ENCODE peak calls at places on chromosome 20, in seven cellular contexts. Y, U, A, N, M, H and I are unnamed samples.

GRCh38 chr20:52801628-52802006 is 170.5 kb upstream of the TSHZ2 start:
- DNase-seq in M (no peak), N (no peak), U (no peak), H (no peak), A (no peak), Y (no peak), I (no peak)

GRCh38 chr20:62704341-62704948 is 4.2 kb upstream of the NTSR1 start:
- DNase-seq in Y (no peak), H (no peak), U (no peak), N (peak; percentile 97), M (no peak), A (peak; percentile 79), I (no peak)

GRCh38 chr20:16472045-16472872 is 101.0 kb downstream of the KIF16B start:
- DNase-seq in U (no peak), M (no peak), N (peak; percentile 6), Y (no peak), A (no peak), H (no peak), I (no peak)

GRCh38 chr20:31835554-31835953 is 9.8 kb downstream of the FOXS1 start:
- DNase-seq in Y (no peak), M (no peak), U (no peak), H (no peak), N (no peak), A (no peak), I (no peak)

GRCh38 chr20:10466325-10466724 is 31.2 kb downstream of the SLX4IP start:
- DNase-seq in N (no peak), A (no peak), U (peak; percentile 14), Y (peak; percentile 87), H (no peak), M (no peak), I (no peak)

GRCh38 chr20:37319120-37319717 is 26.7 kb upstream of the SRC start:
- DNase-seq in H (no peak), A (no peak), U (no peak), M (no peak), Y (peak; percentile 72), N (no peak), I (no peak)

GRCh38 chr20:21026951-21027350 is 79.2 kb downstream of the LINC00237 start:
- DNase-seq in U (no peak), A (no peak), M (no peak), N (no peak), Y (no peak), H (no peak), I (no peak)

GRCh38 chr20:6074145-6074561 is 20.3 kb upstream of the LRRN4 start:
- DNase-seq in N (no peak), H (no peak), M (no peak), Y (peak; percentile 41), A (no peak), U (peak; percentile 16), I (no peak)

GRCh38 chr20:58850693-58851174 is at the start of gene GNAS-AS1:
- DNase-seq in H (peak; percentile 69), M (peak; percentile 70), A (no peak), N (peak; percentile 63), Y (peak; percentile 95), U (peak; percentile 81), I (peak; percentile 71)